ENCODE peak calls at places on chromosomes 16 and 17, in nine cellular contexts. R is stimulated activated CD4-positive, alpha-beta T cell treated with anti-CD3 and anti-CD28 coated beads, Interleukin-2, amount 100 ng/mL, for 24 hours; P is NCI-H2081 treated with DMSO at 0.1 percent for 48 hours; N is left colon; E is anterior cingulate cortex; A is left cardiac atrium; X is AG08396; U is AML-193; H is small intestine. M is an unnamed sample.

GRCh38 chr17:65532491-65532890 is 29.0 kb downstream of the AXIN2 start:
- DNase-seq in R (no peak), P (no peak), N (no peak), E (no peak), A (no peak), X (no peak), U (no peak), H (no peak), M (peak)

GRCh38 chr16:67164599-67165061 is at the start of gene HSF4:
- DNase-seq in R (no peak), P (no peak), N (peak), E (peak), A (peak), X (peak), U (no peak), H (peak), M (peak)

GRCh38 chr16:57606847-57607501 is 21.5 kb upstream of the ADGRG1 start:
- DNase-seq in R (peak), P (no peak), N (peak), E (no peak), A (no peak), X (no peak), U (no peak), H (peak), M (peak)

GRCh38 chr16:83577201-83577600 is 230.6 kb upstream of the HSBP1 start:
- DNase-seq in R (no peak), P (no peak), N (no peak), E (no peak), A (no peak), X (no peak), U (no peak), H (no peak), M (no peak)

GRCh38 chr16:66834746-66835145 is 4.0 kb upstream of the NAE1 start:
- DNase-seq in R (no peak), P (no peak), N (no peak), E (no peak), A (no peak), X (no peak), U (no peak), H (no peak), M (no peak)

GRCh38 chr17:43958953-43959352 is 5.2 kb upstream of the PYY start:
- DNase-seq in R (no peak), P (no peak), N (no peak), E (no peak), A (no peak), X (peak), U (no peak), H (no peak), M (no peak)

GRCh38 chr17:49371178-49371834 is 9.3 kb upstream of the ZNF652 start:
- DNase-seq in R (no peak), P (no peak), N (no peak), E (no peak), A (no peak), X (no peak), U (no peak), H (no peak), M (peak)

GRCh38 chr17:18167421-18167820 is 16.2 kb upstream of the ALKBH5 start:
- DNase-seq in R (no peak), P (no peak), N (no peak), E (no peak), A (no peak), X (no peak), U (no peak), H (no peak), M (no peak)

GRCh38 chr17:67717192-67717623 is 528 bp upstream of the NOL11 start:
- DNase-seq in R (no peak), P (no peak), N (no peak), E (no peak), A (no peak), X (no peak), U (no peak), H (peak), M (no peak)

GRCh38 chr16:21646721-21647561 is 5.5 kb downstream of the IGSF6 start:
- DNase-seq in R (peak), P (no peak), N (no peak), E (no peak), A (no peak), X (no peak), U (no peak), H (peak), M (no peak)

GRCh38 chr17:67528751-67529436 is 151.8 kb downstream of the PITPNC1 start:
- DNase-seq in R (no peak), P (no peak), N (peak), E (peak), A (peak), X (peak), U (no peak), H (peak), M (peak)

GRCh38 chr17:81491193-81491592 is 21.4 kb downstream of the ACTG1 start:
- DNase-seq in R (no peak), P (no peak), N (peak), E (no peak), A (no peak), X (no peak), U (no peak), H (peak), M (no peak)

GRCh38 chr16:69839798-69840409 is 77.8 kb downstream of the WWP2 start:
- DNase-seq in R (no peak), P (no peak), N (peak), E (peak), A (peak), X (no peak), U (no peak), H (peak), M (no peak)

GRCh38 chr16:67459066-67459857 is 21.7 kb downstream of the ATP6V0D1 start:
- DNase-seq in R (no peak), P (no peak), N (peak), E (no peak), A (peak), X (peak), U (no peak), H (peak), M (no peak)

GRCh38 chr16:86576591-86577313 is 1.6 kb upstream of the FOXL1 start:
- DNase-seq in R (no peak), P (no peak), N (no peak), E (no peak), A (no peak), X (peak), U (no peak), H (no peak), M (peak)

GRCh38 chr16:69567031-69567680 is 1.4 kb downstream of the NFAT5 start:
- DNase-seq in R (peak), P (no peak), N (peak), E (no peak), A (no peak), X (peak), U (no peak), H (peak), M (peak)

GRCh38 chr17:42571435-42572225 is 4.7 kb downstream of the MLX start:
- DNase-seq in R (no peak), P (no peak), N (no peak), E (no peak), A (no peak), X (no peak), U (no peak), H (no peak), M (no peak)

GRCh38 chr16:25553711-25554436 is 137.9 kb upstream of the HS3ST4 start:
- DNase-seq in R (no peak), P (no peak), N (no peak), E (no peak), A (no peak), X (no peak), U (no peak), H (no peak), M (no peak)

GRCh38 chr16:85153656-85154091 is 41.4 kb upstream of the CIBAR2 start:
- DNase-seq in R (no peak), P (no peak), N (no peak), E (no peak), A (peak), X (no peak), U (no peak), H (no peak), M (no peak)

GRCh38 chr17:58172369-58173071 is 5.7 kb downstream of the OR4D2 start:
- DNase-seq in R (peak), P (peak), N (no peak), E (no peak), A (no peak), X (no peak), U (peak), H (peak), M (peak)

GRCh38 chr17:70314096-70314495 is 144.8 kb downstream of the KCNJ2 start:
- DNase-seq in R (no peak), P (no peak), N (no peak), E (no peak), A (no peak), X (no peak), U (no peak), H (no peak), M (no peak)

GRCh38 chr17:32742686-32743538 is 134.0 kb downstream of the MYO1D start:
- DNase-seq in R (no peak), P (no peak), N (no peak), E (no peak), A (no peak), X (no peak), U (peak), H (no peak), M (no peak)

GRCh38 chr17:33697557-33697956 is 404.5 kb upstream of the ASIC2 start:
- DNase-seq in R (no peak), P (no peak), N (no peak), E (no peak), A (no peak), X (no peak), U (no peak), H (no peak), M (no peak)

GRCh38 chr17:20999044-20999573 is 43.7 kb downstream of the USP22 start:
- DNase-seq in R (no peak), P (no peak), N (no peak), E (peak), A (peak), X (peak), U (no peak), H (no peak), M (peak)

M was measured in endodermal cell.